ENCODE peak calls at places on chromosomes 7 and 10, in seven cellular contexts. T is A549, K is IMR-90, M is SK-N-SH, S is GM12878, C is K562, A is HepG2. B is an unnamed sample.

GRCh38 chr10:112345202-112345601 is 28.7 kb upstream of the ACSL5 start:
- DNase-seq in T (no peak), K (no peak), M (no peak), S (no peak), C (no peak), A (no peak), B (no peak)

GRCh38 chr10:122164028-122164601 is 107.0 kb upstream of the BTBD16 start:
- DNase-seq in T (no peak), K (no peak), M (peak; percentile 82), S (no peak), C (no peak), A (no peak), B (no peak)

GRCh38 chr7:66306243-66306642 is 101.1 kb downstream of the TPST1 start:
- DNase-seq in T (no peak), K (peak; percentile 15), M (no peak), S (no peak), C (no peak), A (no peak), B (no peak)

GRCh38 chr7:52249741-52250140 is 785.7 kb upstream of the POM121L12 start:
- DNase-seq in T (no peak), K (no peak), M (no peak), S (no peak), C (no peak), A (no peak), B (no peak)

GRCh38 chr7:119270045-119270464 is 1002.9 kb upstream of the KCND2 start:
- DNase-seq in T (peak; percentile 3), K (peak; percentile 55), M (peak; percentile 47), S (no peak), C (peak; percentile 42), A (peak; percentile 66), B (peak; percentile 53)

GRCh38 chr7:2510909-2511768 is 8.4 kb upstream of the LFNG start:
- DNase-seq in T (no peak), K (no peak), M (no peak), S (no peak), C (no peak), A (peak; percentile 56), B (no peak)

GRCh38 chr7:135283959-135284638 is 50.5 kb downstream of the STRA8 start:
- DNase-seq in T (no peak), K (no peak), M (no peak), S (no peak), C (no peak), A (no peak), B (no peak)

GRCh38 chr7:41052736-41053135 is 650.2 kb downstream of the INHBA start:
- DNase-seq in T (no peak), K (no peak), M (no peak), S (no peak), C (no peak), A (no peak), B (no peak)

GRCh38 chr10:42980553-42981357 is 96.1 kb upstream of the RET start:
- DNase-seq in T (no peak), K (no peak), M (no peak), S (no peak), C (no peak), A (no peak), B (no peak)

GRCh38 chr10:71981024-71981867 is 17.1 kb downstream of the CHST3 start:
- DNase-seq in T (no peak), K (no peak), M (peak; percentile 47), S (peak; percentile 44), C (no peak), A (peak; percentile 90), B (no peak)

GRCh38 chr7:12212051-12212485 is 974 bp downstream of the TMEM106B start:
- DNase-seq in T (no peak), K (no peak), M (peak; percentile 16), S (no peak), C (peak; percentile 9), A (peak; percentile 15), B (no peak)

GRCh38 chr7:42023216-42023724 is 213.7 kb downstream of the GLI3 start:
- DNase-seq in T (no peak), K (no peak), M (no peak), S (no peak), C (no peak), A (no peak), B (no peak)

GRCh38 chr7:139598642-139599041 is 75.2 kb downstream of the CLEC2L start:
- DNase-seq in T (no peak), K (no peak), M (no peak), S (no peak), C (no peak), A (no peak), B (no peak)

GRCh38 chr7:22885824-22886255 is 63.2 kb upstream of the TOMM7 start:
- DNase-seq in T (no peak), K (peak; percentile 27), M (no peak), S (peak; percentile 88), C (no peak), A (no peak), B (no peak)

DNA sequence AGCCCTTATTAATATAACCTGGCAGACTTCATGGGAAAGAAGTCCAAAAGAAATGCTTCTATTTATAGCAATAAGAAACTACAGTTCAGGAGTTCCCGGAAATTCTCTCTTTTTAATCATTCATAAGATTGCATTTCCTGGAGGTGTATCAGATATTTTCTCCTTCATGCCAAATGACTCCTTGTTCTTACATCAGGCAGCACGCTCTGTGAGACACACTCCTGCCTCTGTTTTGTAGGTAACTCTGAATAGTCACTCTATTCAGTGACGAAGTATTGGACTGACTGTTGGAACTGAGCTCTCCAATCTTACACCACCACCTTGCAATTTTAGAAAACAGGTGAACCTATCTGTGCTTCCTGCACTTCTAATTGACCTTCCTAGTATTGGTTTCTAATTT is 78.7 kb upstream of the MSRB2 start:
- DNase-seq in T (no peak), K (no peak), M (no peak), S (no peak), C (no peak), A (no peak), B (no peak)
- TF ChIP-seq USF2 in T (no peak), K (no peak), M (no peak), S (no peak), C (no peak), A (no peak), B (no peak)

GRCh38 chr10:84606428-84606827 is 278.0 kb downstream of the CCSER2 start:
- DNase-seq in T (no peak), K (no peak), M (no peak), S (no peak), C (no peak), A (no peak), B (no peak)
- TF ChIP-seq USF2 in T (no peak), K (no peak), M (no peak), S (no peak), C (no peak), A (no peak), B (no peak)

GRCh38 chr7:69531050-69531449 is 67.2 kb upstream of the AUTS2 start:
- DNase-seq in T (no peak), K (no peak), M (peak; percentile 71), S (no peak), C (no peak), A (no peak), B (no peak)
- TF ChIP-seq USF2 in T (no peak), K (no peak), M (no peak), S (no peak), C (no peak), A (no peak), B (no peak)

GRCh38 chr7:84195295-84196006 is 862 bp upstream of the SEMA3A start:
- DNase-seq in T (no peak), K (no peak), M (no peak), S (no peak), C (no peak), A (no peak), B (no peak)

GRCh38 chr7:84191842-84192241 is 2.7 kb downstream of the SEMA3A start:
- DNase-seq in T (no peak), K (peak; percentile 54), M (no peak), S (no peak), C (no peak), A (no peak), B (no peak)

GRCh38 chr7:84194484-84195260 is at the start of gene SEMA3A:
- DNase-seq in T (peak; percentile 38), K (peak; percentile 94), M (peak; percentile 55), S (no peak), C (no peak), A (peak; percentile 8), B (peak; percentile 20)

GRCh38 chr7:84196007-84196551 is 1.5 kb upstream of the SEMA3A start:
- DNase-seq in T (no peak), K (peak; percentile 77), M (no peak), S (no peak), C (no peak), A (no peak), B (no peak)

DNA sequence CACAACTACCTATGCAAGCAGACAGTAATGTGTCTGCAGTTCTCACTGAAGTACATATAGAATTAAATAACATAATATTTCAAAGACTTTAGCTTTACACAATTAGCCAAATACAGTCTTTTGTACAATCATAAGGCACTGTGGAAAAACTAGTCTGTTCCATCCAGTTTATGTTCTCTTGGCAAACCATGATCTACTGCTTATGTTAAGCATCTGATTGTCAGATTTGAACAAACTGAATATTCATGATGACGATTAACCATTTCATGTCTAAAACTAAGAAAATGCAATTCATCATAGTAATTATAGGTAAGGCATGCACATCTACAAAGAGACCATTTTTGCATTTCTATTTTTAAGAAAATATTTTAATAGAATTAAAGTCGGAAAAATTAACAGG is 802 bp downstream of the SEMA3A start:
- DNase-seq in T (no peak), K (no peak), M (no peak), S (no peak), C (no peak), A (no peak), B (no peak)
- TF ChIP-seq USF2 in T (no peak), K (no peak), M (no peak), S (no peak), C (no peak), A (no peak), B (no peak)

DNA sequence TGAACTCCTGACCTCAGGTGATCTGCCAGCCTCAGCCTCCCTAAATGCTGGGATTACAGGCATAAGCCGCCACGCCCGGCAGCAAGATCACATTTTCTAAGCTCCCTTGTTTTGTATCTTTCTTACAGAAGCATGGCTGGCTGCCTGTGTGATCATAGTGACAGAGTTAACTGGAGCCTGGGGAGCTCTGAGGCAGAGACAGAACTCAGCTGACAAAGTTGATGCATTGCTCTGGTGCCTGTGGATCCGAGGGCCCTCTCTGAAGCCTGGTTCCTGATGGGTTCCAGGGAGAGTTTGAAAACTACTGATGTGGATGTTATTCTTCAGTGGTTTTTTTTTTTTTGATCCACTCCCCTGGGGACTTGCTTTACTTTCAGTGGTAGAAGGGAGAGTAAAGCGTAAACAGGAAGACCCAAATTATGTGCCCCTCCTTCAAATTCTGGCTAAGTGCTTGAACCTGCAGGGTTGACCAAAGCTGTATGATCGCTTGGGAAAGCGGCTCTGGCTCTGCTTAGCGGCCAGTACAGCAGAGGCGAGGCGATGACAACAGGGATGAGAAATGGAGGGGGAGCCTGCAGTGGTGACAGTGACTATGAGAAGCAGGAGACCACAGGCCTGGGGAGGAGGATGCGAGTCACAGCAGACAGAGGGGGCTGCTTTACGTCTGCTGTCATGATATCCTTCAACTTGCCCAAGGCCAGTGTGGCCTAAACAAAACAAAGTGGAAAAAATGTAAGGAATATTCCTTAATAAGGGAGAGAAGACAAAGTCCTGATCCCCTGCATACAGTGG is 6.8 kb upstream of the EFCAB10 start:
- DNase-seq in T (no peak), K (peak; percentile 27), M (peak; percentile 74), S (no peak), C (no peak), A (no peak), B (no peak)
- TF ChIP-seq USF2 in T (no peak), K (no peak), M (no peak), S (no peak), C (no peak), A (no peak), B (no peak)